ENCODE peak calls at places on chromosomes 1 and 21, in eight cellular contexts. H is upper lobe of right lung, G is adrenal gland, X is lung, Z is left lung, A is fibroblast of lung, J is Peyer's patch, M is tibial artery. P is an unnamed sample.

GRCh38 chr21:33035147-33035546 is 9.4 kb downstream of the OLIG2 start:
- DNase-seq in M (no peak), X (no peak), J (no peak), A (no peak), H (no peak), Z (no peak), G (no peak), P (no peak)

GRCh38 chr1:30686236-30686635 is 37.1 kb downstream of the MATN1 start:
- DNase-seq in J (no peak), X (no peak), G (no peak), Z (peak; percentile 22), H (peak; percentile 31), A (no peak), M (peak; percentile 40), P (no peak)

GRCh38 chr1:19720174-19720573 is 55.5 kb downstream of the HTR6 start:
- DNase-seq in A (no peak), M (no peak), X (no peak), H (no peak), Z (no peak), J (no peak), G (no peak), P (no peak)

GRCh38 chr1:151326619-151327222 is 495 bp downstream of the PI4KB start:
- DNase-seq in J (peak; percentile 73), M (peak; percentile 77), G (peak; percentile 79), A (peak; percentile 42), Z (peak; percentile 79), H (peak; percentile 75), X (peak; percentile 53), P (peak; percentile 60)

GRCh38 chr1:163290025-163290610 is 31.6 kb upstream of the NUF2 start:
- DNase-seq in H (no peak), J (no peak), M (no peak), A (no peak), X (no peak), Z (no peak), G (peak; percentile 70), P (no peak)

GRCh38 chr1:245301162-245301580 is 146.4 kb downstream of the KIF26B start:
- DNase-seq in H (no peak), Z (no peak), J (no peak), G (peak; percentile 61), A (peak; percentile 58), X (no peak), M (no peak), P (no peak)

GRCh38 chr21:45448810-45449657 is 44.1 kb downstream of the COL18A1 start:
- DNase-seq in M (no peak), A (no peak), X (no peak), Z (no peak), J (no peak), H (no peak), G (no peak), P (no peak)

GRCh38 chr21:41584603-41585176 is 76.7 kb upstream of the TMPRSS2 start:
- DNase-seq in G (peak; percentile 25), Z (no peak), H (peak; percentile 31), J (peak; percentile 31), M (no peak), A (no peak), X (no peak), P (no peak)

GRCh38 chr1:12501661-12502060 is 116.3 kb downstream of the DHRS3 start:
- DNase-seq in G (no peak), J (peak; percentile 22), H (no peak), Z (no peak), A (peak; percentile 80), X (no peak), M (no peak), P (no peak)

GRCh38 chr1:87201768-87202167 is 126.9 kb upstream of the LMO4 start:
- DNase-seq in J (no peak), Z (no peak), A (no peak), X (no peak), G (no peak), H (no peak), M (no peak), P (no peak)

GRCh38 chr1:214933375-214933774 is 149.2 kb upstream of the KCNK2 start:
- DNase-seq in M (no peak), X (no peak), Z (no peak), H (no peak), J (no peak), A (no peak), G (no peak), P (no peak)

GRCh38 chr1:13808729-13809131 is 108.7 kb downstream of the PRDM2 start:
- DNase-seq in X (no peak), H (peak; percentile 61), J (no peak), M (peak; percentile 61), Z (peak; percentile 32), G (peak; percentile 68), A (peak; percentile 18), P (no peak)

GRCh38 chr1:92537333-92537884 is 50.7 kb upstream of the GFI1 start:
- DNase-seq in A (no peak), G (no peak), X (no peak), J (no peak), H (no peak), M (no peak), Z (no peak), P (no peak)

GRCh38 chr21:29843818-29844217 is 96.0 kb downstream of the GRIK1 start:
- DNase-seq in X (no peak), J (no peak), Z (no peak), G (no peak), A (no peak), M (no peak), H (no peak), P (no peak)

GRCh38 chr1:50605186-50605875 is 182.1 kb upstream of the DMRTA2 start:
- DNase-seq in H (no peak), X (no peak), M (no peak), G (no peak), A (peak; percentile 29), Z (no peak), J (no peak), P (peak; percentile 24)

GRCh38 chr1:97806336-97806735 is 114.5 kb downstream of the DPYD start:
- DNase-seq in A (no peak), M (no peak), H (no peak), Z (no peak), X (no peak), J (no peak), G (no peak), P (no peak)

GRCh38 chr1:68814067-68814466 is 317.2 kb upstream of the DEPDC1 start:
- DNase-seq in Z (no peak), A (peak; percentile 29), J (no peak), X (no peak), G (no peak), M (no peak), H (no peak), P (no peak)

GRCh38 chr1:104132386-104132973 is 382.8 kb downstream of the AMY1C start:
- DNase-seq in H (no peak), A (peak; percentile 0), J (no peak), Z (no peak), X (no peak), M (no peak), G (no peak), P (peak; percentile 21)

DNA sequence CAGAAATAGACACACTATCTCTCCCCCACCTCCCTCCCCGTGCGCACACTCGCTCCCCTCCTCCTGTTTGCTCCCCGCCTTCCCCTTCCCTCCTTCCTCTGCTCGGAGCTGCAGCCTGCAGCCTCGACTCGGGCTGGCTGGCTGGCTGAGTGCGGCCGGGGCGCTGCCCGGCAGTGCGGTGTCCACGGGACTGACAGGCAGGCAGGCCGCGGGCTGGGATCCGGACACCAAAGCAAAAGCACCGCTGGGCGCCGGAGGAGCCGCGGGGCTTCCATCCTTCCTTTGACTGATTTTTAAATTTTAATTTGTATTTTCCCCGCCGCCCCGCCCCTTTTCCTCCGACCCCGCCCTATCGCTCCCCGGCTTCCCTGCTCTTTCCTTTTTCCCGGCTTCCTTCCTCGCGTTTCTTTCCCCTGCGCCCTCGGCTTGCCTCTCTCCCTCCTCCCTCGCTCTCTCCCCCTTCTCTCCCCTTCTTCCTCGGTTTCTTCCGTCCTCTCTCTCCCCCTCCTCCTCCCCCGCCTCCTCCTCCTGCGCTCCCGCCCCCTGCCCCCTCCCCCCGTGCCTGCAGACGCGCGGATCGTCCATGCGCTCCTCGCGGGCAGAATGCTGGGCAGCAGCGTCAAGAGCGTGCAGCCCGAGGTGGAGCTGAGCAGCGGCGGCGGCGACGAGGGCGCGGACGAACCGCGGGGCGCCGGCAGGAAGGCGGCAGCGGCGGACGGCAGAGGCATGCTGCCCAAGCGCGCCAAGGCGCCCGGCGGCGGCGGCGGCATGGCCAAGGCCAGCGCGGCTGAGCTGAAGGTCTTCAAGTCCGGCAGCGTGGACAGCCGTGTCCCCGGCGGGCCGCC is 109.4 kb downstream of the NAV1 start:
- DNase-seq in J (no peak), X (no peak), Z (no peak), G (peak; percentile 62), H (peak; percentile 67), A (peak; percentile 71), M (peak; percentile 70), P (no peak)
- H3K4me3 ChIP-seq in J (peak overlapping the region; percentile 58), X (peak overlapping the region; percentile 32), Z (peak overlapping the region; percentile 55), G (peak overlapping the region; percentile 62), H (peak overlapping the region; percentile 60), A (peak overlapping the region; percentile 80), M (peak overlapping the region; percentile 51), P (peak overlapping the region; percentile 44)

DNA sequence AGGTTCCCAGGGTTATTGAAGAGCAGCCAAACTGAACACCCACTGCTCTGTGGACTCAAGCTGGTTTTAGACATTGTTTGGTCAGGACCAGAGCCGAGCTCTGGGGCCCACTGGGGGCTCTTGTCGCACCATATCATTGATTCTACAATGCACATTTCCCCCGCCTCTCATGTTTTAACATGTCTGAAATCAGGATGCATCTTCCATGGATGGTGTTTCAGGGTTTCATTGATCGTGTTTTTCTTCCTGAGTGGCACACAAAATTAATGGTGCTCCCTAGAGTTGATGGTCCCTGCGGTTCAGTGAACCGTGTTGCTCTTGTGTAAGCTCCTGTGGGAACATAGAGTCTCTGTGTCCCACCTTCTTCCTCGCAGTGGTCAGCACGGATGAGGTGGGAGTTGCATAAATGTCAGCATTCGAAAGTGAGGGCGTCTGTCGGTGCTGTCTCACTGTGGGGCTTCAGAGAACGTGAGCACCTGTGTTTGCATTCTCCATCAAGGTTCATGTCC is 38.3 kb downstream of the GALNT2 start:
- DNase-seq in G (no peak), J (no peak), Z (no peak), H (no peak), A (no peak), X (no peak), M (no peak), P (no peak)
- H3K4me1 ChIP-seq in G (peaks cover 63% of the 10 kb centered on the region), J (peaks cover 30% of the 10 kb centered on the region), Z (peaks cover 41% of the 10 kb centered on the region), H (peaks cover 53% of the 10 kb centered on the region), A (peaks cover 36% of the 10 kb centered on the region), X (peaks cover 14% of the 10 kb centered on the region), M (peaks cover 44% of the 10 kb centered on the region), P (peaks cover 65% of the 10 kb centered on the region)

DNA sequence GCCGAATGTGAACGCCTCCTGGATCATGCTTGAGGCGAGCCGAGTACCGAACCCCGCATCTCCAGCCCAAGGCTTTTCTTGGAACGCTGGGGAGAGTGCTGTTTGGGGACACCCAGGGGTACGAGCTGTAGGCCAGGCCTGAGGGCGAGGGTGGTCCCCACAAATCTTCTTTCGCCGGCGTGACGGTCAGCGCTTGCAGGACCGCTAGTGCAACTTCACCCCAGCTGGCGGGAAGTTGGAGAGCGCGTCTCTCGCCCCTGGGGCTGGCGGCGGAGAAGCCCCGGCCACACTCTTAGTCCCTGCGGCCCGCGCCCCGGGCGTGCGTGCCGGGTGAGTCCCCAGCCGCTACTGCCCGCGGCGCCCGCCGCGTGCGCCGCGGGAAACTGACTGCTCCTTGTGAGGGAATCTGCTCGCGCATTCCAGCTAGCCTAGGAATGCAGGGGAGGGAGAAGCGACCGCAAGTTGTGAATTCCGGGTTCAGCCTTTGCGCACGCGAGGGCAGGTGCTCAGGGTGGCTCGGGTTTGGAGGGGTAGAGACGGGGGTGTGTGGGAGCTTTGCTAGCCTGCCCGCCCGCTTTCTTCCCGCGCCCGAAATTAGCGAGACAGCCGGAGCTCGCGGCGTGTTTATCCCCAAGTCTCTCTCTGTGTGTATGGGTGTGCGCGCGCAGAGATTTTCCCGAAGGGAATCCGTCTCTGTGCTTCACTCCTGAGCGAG is 884 bp downstream of the LHX4 start:
- DNase-seq in M (peak; percentile 60), G (no peak), Z (no peak), H (no peak), A (peak; percentile 70), J (no peak), X (no peak), P (peak; percentile 73)
- H3K4me3 ChIP-seq in M (peak overlapping the region; percentile 47), G (peak overlapping the region; percentile 57), Z (peak overlapping the region; percentile 61), H (peak overlapping the region; percentile 57), A (peak overlapping the region; percentile 52), J (peak overlapping the region; percentile 64), X (no peak overlapping the region), P (peak overlapping the region; percentile 51)

GRCh38 chr1:7335224-7335879 is 435.7 kb upstream of the VAMP3 start:
- DNase-seq in H (no peak), Z (no peak), J (peak; percentile 36), G (no peak), A (peak; percentile 28), M (no peak), X (no peak), P (no peak)
- H3K4me1 ChIP-seq in H (peaks cover 5% of the 10 kb centered on the region), Z (no peaks in the 10 kb centered on the region), J (no peaks in the 10 kb centered on the region), G (no peaks in the 10 kb centered on the region), A (peaks cover 4% of the 10 kb centered on the region), M (no peaks in the 10 kb centered on the region), X (no peaks in the 10 kb centered on the region), P (peaks cover 38% of the 10 kb centered on the region)